ENCODE peak calls at places on chromosome 22, in six cellular contexts. N, R, V, F, K and T are unnamed samples.

GRCh38 chr22:29757096-29757495 is 9.7 kb downstream of the ZMAT5 start:
- DNase-seq in N (no peak), R (no peak), V (no peak), F (no peak), K (no peak), T (no peak)

GRCh38 chr22:44366372-44367310 is 53.9 kb upstream of the SHISAL1 start:
- DNase-seq in N (no peak), R (no peak), V (no peak), F (no peak), K (peak; percentile 64), T (no peak)

GRCh38 chr22:38259370-38259769 is 13.4 kb downstream of the TMEM184B start:
- DNase-seq in N (no peak), R (no peak), V (no peak), F (no peak), K (peak; percentile 12), T (no peak)

GRCh38 chr22:28310299-28310698 is 369.3 kb downstream of the TTC28 start:
- DNase-seq in N (no peak), R (no peak), V (no peak), F (no peak), K (no peak), T (no peak)

GRCh38 chr22:32020117-32020516 is 22.9 kb upstream of the SLC5A1 start:
- DNase-seq in N (peak; percentile 83), R (no peak), V (no peak), F (no peak), K (no peak), T (peak; percentile 32)

GRCh38 chr22:37502342-37503182 is 16.4 kb upstream of the MFNG start:
- DNase-seq in N (no peak), R (no peak), V (no peak), F (no peak), K (peak; percentile 69), T (no peak)

GRCh38 chr22:44369916-44370804 is 57.4 kb upstream of the SHISAL1 start:
- DNase-seq in N (no peak), R (no peak), V (no peak), F (no peak), K (peak; percentile 34), T (no peak)

GRCh38 chr22:37228106-37229011 is 15.7 kb downstream of the RAC2 start:
- DNase-seq in N (peak; percentile 5), R (peak; percentile 73), V (peak; percentile 44), F (peak; percentile 72), K (no peak), T (no peak)

GRCh38 chr22:25076281-25076680 is 123.4 kb upstream of the CRYBB3 start:
- DNase-seq in N (no peak), R (no peak), V (no peak), F (peak; percentile 60), K (no peak), T (no peak)

GRCh38 chr22:49197986-49198704 is 629.5 kb downstream of the BRD1 start:
- DNase-seq in N (no peak), R (no peak), V (no peak), F (no peak), K (no peak), T (no peak)

GRCh38 chr22:33918676-33919590 is 1.3 kb downstream of the LARGE1 start:
- DNase-seq in N (peak; percentile 32), R (no peak), V (no peak), F (no peak), K (no peak), T (no peak)

GRCh38 chr22:46183733-46184132 is 33.4 kb downstream of the PPARA start:
- DNase-seq in N (no peak), R (no peak), V (no peak), F (peak; percentile 57), K (no peak), T (no peak)

GRCh38 chr22:35541254-35541748 is 670 bp downstream of the RASD2 start:
- DNase-seq in N (no peak), R (no peak), V (no peak), F (no peak), K (no peak), T (no peak)